ENCODE peak calls at places on chromosomes 11 and 22, in ten cellular contexts. U is upper lobe of right lung; G is type B pancreatic cell; P is epithelial cell of esophagus; B is left lung; V is gastrocnemius medialis; Y is CD8-positive, alpha-beta T cell; W is OCI-LY7; H is hepatocyte; D is lower lobe of right lung. S is an unnamed sample.

GRCh38 chr11:63672156-63672463 is 934 bp upstream of the ATL3 start:
- DNase-seq in W (no peak), U (no peak), G (no peak), D (no peak), V (no peak), P (no peak), Y (no peak), B (no peak), H (no peak), S (no peak)

GRCh38 chr11:57399221-57399620 is 8.8 kb upstream of the PRG2 start:
- DNase-seq in H (no peak), U (no peak), G (no peak), P (peak), Y (no peak), W (no peak), B (no peak), V (no peak), D (no peak), S (no peak)

GRCh38 chr11:59754494-59754858 is 700 bp upstream of the STX3 start:
- DNase-seq in Y (peak), U (no peak), B (no peak), H (peak), G (no peak), V (peak), P (no peak), W (peak), D (peak), S (no peak)

GRCh38 chr11:121117753-121118152 is 16.7 kb downstream of the TECTA start:
- DNase-seq in H (no peak), G (no peak), V (no peak), W (no peak), Y (no peak), B (no peak), D (no peak), P (no peak), U (no peak), S (no peak)

GRCh38 chr11:66291706-66292542 is at the start of gene TMEM151A:
- DNase-seq in H (peak), P (no peak), D (no peak), V (no peak), U (no peak), B (peak), W (no peak), Y (no peak), G (no peak), S (no peak)

GRCh38 chr11:75384438-75385080 is 14.8 kb upstream of the RPS3 start:
- DNase-seq in D (peak), P (peak), U (peak), H (peak), V (peak), W (peak), B (peak), Y (peak), G (peak), S (no peak)

GRCh38 chr11:64088159-64089026 is 52.7 kb downstream of the FLRT1 start:
- DNase-seq in V (no peak), H (no peak), P (peak), B (no peak), Y (no peak), U (no peak), D (no peak), G (no peak), W (peak), S (no peak)

GRCh38 chr11:115503083-115503885 is 931 bp downstream of the CADM1 start:
- DNase-seq in U (peak), G (peak), D (peak), B (peak), W (peak), V (peak), H (peak), P (peak), Y (peak), S (peak)

GRCh38 chr11:65445101-65445603 is 22.6 kb downstream of the NEAT1 start:
- DNase-seq in Y (no peak), P (peak), V (peak), G (no peak), D (no peak), H (no peak), B (peak), W (no peak), U (no peak), S (no peak)

GRCh38 chr22:46829140-46829891 is 66.9 kb downstream of the TBC1D22A start:
- DNase-seq in B (no peak), P (peak), W (no peak), D (no peak), V (no peak), H (peak), Y (no peak), G (no peak), U (no peak), S (no peak)

GRCh38 chr22:47294571-47294970 is 532.1 kb downstream of the TBC1D22A start:
- DNase-seq in B (no peak), U (no peak), G (no peak), H (no peak), P (no peak), V (no peak), Y (no peak), W (no peak), D (no peak), S (no peak)

DNA sequence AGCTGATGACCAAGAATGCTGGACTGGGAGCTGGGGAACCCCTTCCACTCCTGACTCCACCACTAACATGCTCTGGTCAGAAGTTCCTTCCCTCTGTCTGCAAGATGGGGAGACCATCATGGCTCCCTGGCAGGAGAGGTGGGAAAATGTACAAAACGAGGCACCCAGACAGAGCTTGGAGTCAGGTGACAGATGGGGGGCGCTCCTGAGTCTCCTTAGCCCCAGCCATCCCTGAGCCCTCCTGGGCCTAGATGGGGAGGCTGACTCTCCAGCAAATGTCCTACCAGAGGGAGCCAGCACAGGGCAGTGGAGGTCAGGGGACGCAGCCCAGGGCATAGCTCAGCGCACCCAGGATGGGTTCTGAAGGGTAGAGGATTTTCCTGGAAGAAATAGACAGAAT is 20.0 kb downstream of the KCNJ4 start:
- DNase-seq in U (no peak), B (no peak), P (no peak), H (no peak), V (no peak), D (no peak), W (no peak), G (no peak), Y (no peak), S (no peak)
- TF ChIP-seq CTCF in U (no peak), B (no peak), P (no peak), H (no peak), V (no peak), D (no peak), W (peak), G (no peak), Y (no peak), S (peak)

DNA sequence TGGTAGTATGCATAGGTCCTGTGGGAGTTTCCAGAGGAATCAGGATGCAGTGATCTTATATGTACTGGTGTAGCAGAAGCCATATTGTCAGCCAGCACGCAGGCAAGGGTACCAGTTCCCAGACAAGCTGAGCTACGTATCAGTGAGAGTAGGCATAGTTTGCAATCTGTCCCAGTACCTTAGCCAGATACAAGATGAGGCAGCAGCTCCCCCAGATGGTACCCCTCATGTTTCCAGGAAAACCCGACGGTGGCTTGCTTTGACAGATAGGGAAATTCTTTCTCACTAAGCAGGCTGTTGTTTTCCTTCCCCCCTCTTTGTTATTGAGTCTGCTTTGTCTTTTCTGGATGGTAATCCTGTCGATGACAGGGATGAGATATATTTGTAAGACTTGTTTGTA is 109.7 kb upstream of the RRM1 start:
- DNase-seq in P (no peak), W (peak), B (no peak), Y (peak), U (no peak), G (no peak), V (no peak), D (no peak), H (peak), S (no peak)
- TF ChIP-seq CTCF in P (peak), W (peak), B (no peak), Y (peak), U (no peak), G (no peak), V (no peak), D (peak), H (peak), S (peak)

DNA sequence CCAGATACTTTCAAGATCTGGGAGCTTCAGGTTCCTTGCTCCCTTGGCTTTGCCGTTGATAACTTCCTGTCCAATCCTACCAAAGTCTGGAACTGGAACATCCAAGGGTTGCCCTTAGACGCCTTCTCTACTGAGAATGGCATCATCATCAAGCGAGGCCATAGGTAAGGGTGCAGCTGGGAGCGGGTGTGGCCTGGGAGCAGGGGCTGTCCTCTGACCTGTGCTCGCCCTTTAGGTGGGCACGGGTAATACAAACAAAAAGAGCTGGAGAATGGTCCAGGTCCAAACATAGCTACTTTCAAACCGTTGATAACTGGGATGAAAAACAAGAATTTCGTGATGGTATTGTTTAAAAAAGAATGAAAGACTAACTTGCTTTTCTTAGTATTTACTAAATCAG is 25.0 kb downstream of the CASP12 start:
- DNase-seq in H (no peak), W (peak), B (peak), U (no peak), P (no peak), D (no peak), Y (no peak), V (no peak), G (no peak), S (no peak)
- TF ChIP-seq CTCF in H (no peak), W (peak), B (no peak), U (no peak), P (peak), D (no peak), Y (no peak), V (no peak), G (no peak), S (no peak)

GRCh38 chr11:132719684-132720083 is 812.6 kb downstream of the OPCML start:
- DNase-seq in H (no peak), V (no peak), G (no peak), P (no peak), B (no peak), D (no peak), W (no peak), Y (no peak), U (no peak), S (no peak)

GRCh38 chr11:132716037-132716436 is 816.3 kb downstream of the OPCML start:
- DNase-seq in H (no peak), W (no peak), D (no peak), G (no peak), Y (no peak), B (no peak), V (no peak), P (no peak), U (no peak), S (no peak)

GRCh38 chr11:132715041-132715440 is 817.3 kb downstream of the OPCML start:
- DNase-seq in G (no peak), B (no peak), Y (no peak), U (no peak), W (no peak), P (no peak), D (no peak), V (no peak), H (no peak), S (no peak)

GRCh38 chr11:132718711-132719641 is 813.3 kb downstream of the OPCML start:
- DNase-seq in P (no peak), V (no peak), G (no peak), U (no peak), B (no peak), Y (peak), D (no peak), W (no peak), H (no peak), S (no peak)

GRCh38 chr11:132717824-132718223 is 814.5 kb downstream of the OPCML start:
- DNase-seq in B (no peak), V (no peak), P (no peak), D (no peak), W (no peak), Y (no peak), G (no peak), H (no peak), U (no peak), S (no peak)
- TF ChIP-seq CTCF in B (no peak), V (no peak), P (no peak), D (no peak), W (no peak), Y (no peak), G (no peak), H (no peak), U (no peak), S (no peak)

GRCh38 chr22:32836286-32836859 is 34.9 kb downstream of the TIMP3 start:
- DNase-seq in P (peak), Y (no peak), B (no peak), G (no peak), W (peak), H (peak), U (no peak), D (no peak), V (no peak), S (no peak)
- TF ChIP-seq CTCF in P (peak), Y (peak), B (peak), G (peak), W (peak), H (peak), U (peak), D (peak), V (no peak), S (peak)

GRCh38 chr11:11577246-11577855 is 44.5 kb downstream of the GALNT18 start:
- DNase-seq in U (no peak), W (no peak), D (no peak), Y (no peak), B (no peak), P (peak), V (no peak), H (no peak), G (peak), S (no peak)
- TF ChIP-seq CTCF in U (no peak), W (no peak), D (no peak), Y (no peak), B (no peak), P (no peak), V (no peak), H (no peak), G (no peak), S (no peak)

GRCh38 chr11:36056160-36056751 is 112.4 kb downstream of the LDLRAD3 start:
- DNase-seq in H (peak), Y (no peak), D (no peak), B (peak), V (no peak), W (no peak), U (no peak), P (peak), G (no peak), S (no peak)

GRCh38 chr11:36055356-36055755 is 111.5 kb downstream of the LDLRAD3 start:
- DNase-seq in W (no peak), P (no peak), G (no peak), U (no peak), Y (no peak), H (no peak), B (no peak), D (no peak), V (no peak), S (no peak)

GRCh38 chr11:36054628-36055027 is 110.8 kb downstream of the LDLRAD3 start:
- DNase-seq in W (no peak), P (no peak), U (no peak), V (no peak), B (no peak), D (no peak), G (no peak), H (no peak), Y (no peak), S (no peak)

GRCh38 chr11:36053314-36053713 is 109.5 kb downstream of the LDLRAD3 start:
- DNase-seq in G (no peak), P (no peak), B (no peak), U (no peak), W (no peak), V (no peak), D (no peak), Y (no peak), H (no peak), S (no peak)

DNA sequence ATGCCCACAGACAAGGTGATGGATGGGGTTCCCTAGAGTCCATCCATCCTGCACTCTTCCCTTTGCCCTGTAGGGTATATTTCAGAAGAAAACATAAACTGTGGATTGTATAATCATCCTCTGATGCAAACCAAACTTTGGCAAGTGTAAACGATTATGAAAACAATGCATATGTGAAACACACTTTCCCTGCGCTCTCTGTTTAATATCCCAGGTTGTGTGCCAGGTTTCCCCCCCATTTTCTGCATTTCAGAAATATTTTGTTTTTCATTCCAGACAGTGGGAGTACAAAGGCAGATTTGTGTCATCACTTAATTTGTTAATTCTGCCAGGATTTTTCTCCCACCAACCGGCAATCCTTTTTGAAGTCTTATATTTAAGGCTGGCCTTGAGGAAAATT is 110.0 kb downstream of the LDLRAD3 start:
- DNase-seq in B (no peak), V (no peak), H (no peak), Y (no peak), P (no peak), G (no peak), W (no peak), D (no peak), U (no peak), S (no peak)
- TF ChIP-seq CTCF in B (no peak), V (no peak), H (no peak), Y (no peak), P (no peak), G (no peak), W (no peak), D (no peak), U (no peak), S (no peak)

GRCh38 chr11:20443596-20443995 is 56.1 kb downstream of the PRMT3 start:
- DNase-seq in D (no peak), Y (no peak), V (no peak), P (peak), U (no peak), B (no peak), H (peak), W (peak), G (no peak), S (no peak)
- TF ChIP-seq CTCF in D (peak), Y (peak), V (no peak), P (peak), U (peak), B (no peak), H (peak), W (peak), G (peak), S (peak)

DNA sequence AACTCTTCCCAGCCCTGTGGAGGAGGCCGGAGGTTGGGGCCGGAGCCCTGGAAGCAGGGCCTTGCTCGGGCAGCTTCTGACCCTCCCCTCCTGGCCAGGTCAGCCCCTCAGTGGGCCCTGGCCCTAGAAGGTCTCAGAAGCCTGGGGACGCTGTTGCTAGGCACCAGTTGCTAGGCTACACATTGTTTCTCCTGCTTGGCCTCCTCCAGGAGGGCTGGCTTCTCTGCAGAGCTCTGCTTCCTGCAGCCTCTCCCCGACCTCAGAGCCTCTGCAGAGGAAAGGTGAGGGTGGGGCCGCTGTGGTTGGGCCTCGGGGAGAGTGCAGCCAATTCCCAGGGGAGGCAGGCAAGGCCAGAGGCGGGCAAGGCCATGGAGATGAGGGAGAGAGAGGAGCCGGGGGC is 27.6 kb upstream of the LRRC10B start:
- DNase-seq in Y (no peak), V (no peak), D (no peak), U (no peak), P (no peak), G (no peak), B (no peak), H (peak), W (no peak), S (no peak)
- TF ChIP-seq CTCF in Y (no peak), V (no peak), D (no peak), U (no peak), P (no peak), G (no peak), B (no peak), H (no peak), W (no peak), S (no peak)